ENCODE peak calls at places on chromosomes 11 and 22, in five cellular contexts. X is fibroblast of the aortic adventitia; W is fibroblast of lung; Y is CD4-positive, alpha-beta T cell; T is activated CD4-positive, alpha-beta T cell treated with anti-CD3 and anti-CD28 coated beads for 24 hours. G is an unnamed sample.

GRCh38 chr22:30830907-30831306 is 136.2 kb downstream of the OSBP2 start:
- DNase-seq in X (peak; percentile 99), W (peak; percentile 86), Y (no peak), T (no peak), G (peak; percentile 97)

GRCh38 chr11:20363500-20364411 is at the start of gene HTATIP2:
- DNase-seq in X (peak; percentile 57), W (peak; percentile 66), Y (peak; percentile 70), T (peak; percentile 65), G (peak; percentile 27)

GRCh38 chr11:2795491-2795991 is 90.0 kb downstream of the CDKN1C start:
- DNase-seq in X (no peak), W (no peak), Y (no peak), T (no peak), G (no peak)

GRCh38 chr11:48341466-48341865 is 16.7 kb downstream of the OR4C3 start:
- DNase-seq in X (no peak), W (no peak), Y (no peak), T (no peak), G (no peak)

GRCh38 chr11:116950210-116950609 is 112.8 kb upstream of the APOA1 start:
- DNase-seq in X (no peak), W (no peak), Y (no peak), T (no peak), G (no peak)

GRCh38 chr11:1482581-1483444 is 3.8 kb downstream of the MOB2 start:
- DNase-seq in X (no peak), W (no peak), Y (no peak), T (no peak), G (no peak)

GRCh38 chr22:50014053-50014501 is 1.5 kb upstream of the IL17REL start:
- DNase-seq in X (no peak), W (no peak), Y (no peak), T (no peak), G (no peak)

GRCh38 chr11:12042215-12042676 is 33.8 kb upstream of the DKK3 start:
- DNase-seq in X (peak; percentile 74), W (peak; percentile 91), Y (no peak), T (no peak), G (peak; percentile 98)

GRCh38 chr11:118437736-118438125 is 1.4 kb downstream of the KMT2A start:
- DNase-seq in X (no peak), W (peak; percentile 10), Y (peak; percentile 6), T (no peak), G (peak; percentile 6)

GRCh38 chr22:20582171-20582511 is 74.7 kb downstream of the MED15 start:
- DNase-seq in X (no peak), W (no peak), Y (no peak), T (no peak), G (no peak)

GRCh38 chr11:9170450-9170849 is 79.1 kb upstream of the SCUBE2 start:
- DNase-seq in X (peak; percentile 64), W (peak; percentile 50), Y (no peak), T (no peak), G (peak; percentile 58)